ENCODE peak calls at places on chromosomes 7 and 10, in six cellular contexts. I is HepG2, U is adrenal gland, V is uterus, N is IMR-90, Q is suprapubic skin. M is an unnamed sample.

GRCh38 chr7:155066417-155066950 is 3.6 kb upstream of the HTR5A start:
- DNase-seq in Q (no peak), I (no peak), N (peak; percentile 79), U (peak; percentile 15), V (peak; percentile 14), M (no peak)

GRCh38 chr10:47264797-47265281 is 35.2 kb upstream of the GDF10 start:
- DNase-seq in N (no peak), V (no peak), I (peak; percentile 51), U (no peak), Q (no peak), M (peak; percentile 15)

GRCh38 chr10:76416642-76417041 is 985.2 kb downstream of the LRMDA start:
- DNase-seq in V (no peak), N (no peak), I (no peak), Q (no peak), U (no peak), M (no peak)

GRCh38 chr10:58963101-58963534 is 213.3 kb upstream of the PHYHIPL start:
- DNase-seq in Q (no peak), V (no peak), U (no peak), I (peak; percentile 70), N (no peak), M (no peak)

GRCh38 chr7:36119005-36119711 is 33.9 kb upstream of the EEPD1 start:
- DNase-seq in U (no peak), N (peak; percentile 98), I (peak; percentile 73), Q (no peak), V (no peak), M (peak; percentile 53)

GRCh38 chr10:99870051-99870730 is 87.8 kb downstream of the ABCC2 start:
- DNase-seq in I (no peak), U (no peak), V (no peak), N (no peak), Q (no peak), M (no peak)

GRCh38 chr7:44574286-44574872 is 671 bp upstream of the DDX56 start:
- DNase-seq in N (no peak), V (no peak), U (peak; percentile 22), Q (no peak), I (no peak), M (no peak)

GRCh38 chr7:139777948-139778841 is at the start of gene HIPK2:
- DNase-seq in V (peak; percentile 75), Q (peak; percentile 84), U (peak; percentile 75), I (peak; percentile 56), N (peak; percentile 73), M (peak; percentile 95)

GRCh38 chr7:24197852-24198251 is 86.1 kb upstream of the NPY start:
- DNase-seq in N (no peak), I (no peak), U (no peak), Q (no peak), V (no peak), M (no peak)

GRCh38 chr7:5234852-5235831 is 45.1 kb downstream of the WIPI2 start:
- DNase-seq in N (peak; percentile 16), I (no peak), V (no peak), U (no peak), Q (no peak), M (no peak)

GRCh38 chr7:81833401-81833800 is 63.6 kb upstream of the HGF start:
- DNase-seq in N (peak; percentile 18), V (no peak), U (no peak), Q (no peak), I (no peak), M (no peak)

GRCh38 chr7:114209968-114210367 is 204.6 kb upstream of the FOXP2 start:
- DNase-seq in N (no peak), I (no peak), U (no peak), V (no peak), Q (no peak), M (no peak)

DNA sequence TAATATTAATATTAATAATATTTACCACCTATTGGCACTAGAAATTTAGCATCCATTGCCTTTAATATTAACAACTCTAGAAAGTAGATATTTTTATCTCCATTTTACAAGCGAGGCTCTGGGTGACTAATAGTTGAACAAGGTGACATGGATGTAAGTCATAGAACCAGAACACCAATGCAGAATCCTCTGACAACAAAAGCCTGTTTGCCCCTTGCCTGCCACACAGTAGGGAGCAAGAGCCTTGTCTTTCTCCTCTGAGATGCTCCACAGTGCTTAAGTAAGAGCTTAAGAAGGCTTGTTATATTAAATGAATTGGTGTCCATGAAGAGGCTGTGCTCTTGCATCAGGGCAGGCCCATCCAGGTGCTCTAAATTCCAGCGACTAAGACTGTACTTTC is 51.2 kb upstream of the LBX1 start:
- DNase-seq in N (no peak), I (no peak), Q (no peak), V (no peak), U (no peak), M (no peak)
- H3K9me3 ChIP-seq in N (no peaks in the 10 kb centered on the region), I (no peaks in the 10 kb centered on the region), Q (no peaks in the 10 kb centered on the region), V (no peaks in the 10 kb centered on the region), U (no peaks in the 10 kb centered on the region), M (no peaks in the 10 kb centered on the region)

DNA sequence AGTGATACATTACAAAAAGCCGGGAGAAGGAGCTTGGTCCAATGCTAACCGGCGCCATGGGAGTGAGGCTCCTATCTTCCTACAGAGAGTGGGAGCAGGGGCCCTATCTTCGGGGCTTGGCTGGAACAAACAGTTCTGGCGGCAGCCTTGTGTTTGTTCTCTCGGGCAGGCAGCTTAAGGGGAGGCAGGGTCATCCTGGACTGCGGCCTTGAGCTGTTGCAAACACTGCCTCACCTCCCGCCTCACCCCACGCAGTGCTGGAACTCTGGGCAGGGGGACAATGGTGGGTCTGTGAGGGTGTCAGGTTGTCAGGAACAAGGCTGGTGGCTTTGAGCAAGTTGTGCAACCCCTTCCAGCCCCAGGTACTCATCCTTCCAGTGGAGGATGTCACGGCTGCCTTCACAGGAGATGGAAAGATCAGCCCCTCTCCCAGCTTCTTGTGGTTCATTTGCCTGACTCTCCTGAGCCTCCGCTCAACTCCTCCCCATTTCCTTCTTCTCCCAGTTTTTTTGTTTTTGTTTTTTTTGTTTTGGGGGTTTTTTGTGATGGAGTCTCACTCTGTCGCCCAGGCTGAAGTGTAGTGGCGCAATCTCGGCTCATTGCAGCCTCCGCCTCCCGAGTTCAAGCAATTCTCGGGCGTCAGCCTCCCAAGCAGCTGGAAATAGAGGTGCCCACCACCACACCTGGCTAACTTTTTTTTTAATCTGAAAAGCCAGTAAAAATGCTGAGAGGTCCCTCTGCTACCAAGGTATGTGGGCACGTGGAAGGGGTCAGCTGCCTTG is 57.4 kb downstream of the SPOCK2 start:
- DNase-seq in N (no peak), V (peak; percentile 91), U (peak; percentile 88), I (peak; percentile 97), Q (no peak), M (no peak)
- TF ChIP-seq POLR2A in N (no peak), V (no peak), U (no peak), I (peak; percentile 65), Q (no peak), M (no peak)

DNA sequence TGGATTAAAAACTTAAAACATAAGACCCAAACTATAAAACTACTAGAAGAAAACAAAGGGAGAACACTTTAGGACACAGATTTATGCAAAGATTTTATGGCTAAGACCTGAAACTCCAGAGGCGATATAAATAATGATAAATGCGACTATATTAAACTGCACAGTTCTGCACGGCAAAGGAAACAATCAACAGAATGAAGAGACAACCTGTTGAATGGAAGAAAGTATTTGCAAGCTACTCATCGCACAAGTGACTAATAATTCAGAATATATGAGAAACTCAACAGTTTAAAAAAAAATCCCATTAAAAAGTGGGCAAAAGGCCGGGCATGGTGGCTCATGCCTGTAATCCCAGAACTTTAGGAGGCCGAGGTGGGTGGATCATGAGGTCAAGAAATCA is 73.6 kb downstream of the JMJD1C start:
- DNase-seq in I (no peak), U (no peak), V (no peak), N (no peak), Q (no peak), M (no peak)
- H3K9me3 ChIP-seq in I (no peaks in the 10 kb centered on the region), U (peaks cover 10% of the 10 kb centered on the region), V (no peaks in the 10 kb centered on the region), N (peaks cover 2% of the 10 kb centered on the region), Q (no peaks in the 10 kb centered on the region), M (no peaks in the 10 kb centered on the region)

GRCh38 chr10:71247306-71247705 is 34.9 kb downstream of the UNC5B start:
- DNase-seq in V (no peak), I (no peak), Q (no peak), U (no peak), N (no peak), M (no peak)

GRCh38 chr10:71245420-71246325 is 33.3 kb downstream of the UNC5B start:
- DNase-seq in Q (no peak), V (no peak), I (no peak), N (no peak), U (no peak), M (no peak)

GRCh38 chr10:71247804-71248203 is 35.4 kb downstream of the UNC5B start:
- DNase-seq in Q (no peak), I (no peak), U (no peak), V (no peak), N (no peak), M (no peak)

GRCh38 chr10:71244638-71245419 is 32.5 kb downstream of the UNC5B start:
- DNase-seq in N (peak; percentile 93), I (no peak), U (peak; percentile 61), V (peak; percentile 69), Q (peak; percentile 88), M (no peak)

GRCh38 chr10:71246591-71247143 is 34.3 kb downstream of the UNC5B start:
- DNase-seq in I (no peak), N (no peak), V (no peak), U (no peak), Q (no peak), M (peak; percentile 47)
- TF ChIP-seq POLR2A in I (no peak), N (no peak), V (no peak), U (no peak), Q (no peak), M (no peak)

DNA sequence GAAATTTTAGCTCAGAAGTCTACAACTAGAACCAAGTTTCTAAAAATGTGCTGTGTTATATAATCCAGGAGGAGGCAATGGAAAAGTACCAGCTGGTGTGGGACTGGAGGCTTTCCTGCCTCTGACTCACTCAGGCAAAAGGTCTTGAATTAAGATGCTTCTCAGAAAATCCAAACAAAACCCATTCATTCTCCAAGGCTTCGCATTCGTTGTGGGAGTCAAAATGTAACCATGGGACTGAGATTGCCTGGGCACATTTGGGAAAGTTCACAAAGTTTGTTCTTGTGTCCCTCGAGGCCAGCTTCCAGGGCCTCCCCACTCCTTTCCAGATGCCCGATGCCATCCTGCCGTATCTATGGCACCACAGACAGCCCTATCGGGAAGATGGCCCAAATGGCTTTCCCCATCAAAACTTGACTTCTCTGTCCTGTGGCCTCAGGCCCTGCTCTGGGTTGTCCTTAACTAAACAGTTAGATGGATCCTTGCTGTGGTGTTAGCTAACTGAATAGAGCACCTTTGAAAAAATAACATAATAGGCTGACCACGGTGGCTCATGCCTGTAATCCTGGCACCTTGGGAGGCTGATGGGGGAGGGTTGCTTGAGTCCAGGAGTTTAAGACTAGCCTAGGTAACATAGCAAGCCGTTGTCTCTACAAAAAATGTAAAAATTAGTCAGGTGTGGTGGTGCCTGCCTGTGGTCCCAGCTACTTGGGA is 180.5 kb downstream of the PFKFB3 start:
- DNase-seq in V (peak; percentile 52), I (no peak), N (peak; percentile 84), Q (no peak), U (peak; percentile 50), M (no peak)
- H3K9me3 ChIP-seq in V (no peaks in the 10 kb centered on the region), I (peaks cover 29% of the 10 kb centered on the region), N (peaks cover 7% of the 10 kb centered on the region), Q (peaks cover 4% of the 10 kb centered on the region), U (no peaks in the 10 kb centered on the region), M (peaks cover 11% of the 10 kb centered on the region)

M was measured in upper lobe of left lung.